ENCODE peak calls at places on chromosomes 12 and 14, in seven cellular contexts. O is caudate nucleus; F is heart right ventricle; E is pancreas; I is mammary epithelial cell; D is CD4-positive, alpha-beta T cell; V is A549. Y is an unnamed sample.
A peak's percentile ranks its signal among the peaks of the same experiment; 100 is the strongest.

GRCh38 chr12:63457857-63458256 is 210.4 kb downstream of the DPY19L2 start:
- DNase-seq in O (no peak), F (no peak), I (no peak), D (no peak), E (no peak), V (no peak), Y (no peak)

GRCh38 chr14:68759017-68759569 is 33.8 kb downstream of the ZFP36L1 start:
- DNase-seq in O (no peak), F (no peak), D (no peak), E (no peak), V (no peak), I (no peak), Y (no peak)

GRCh38 chr14:30389134-30389900 is 169.6 kb upstream of the G2E3 start:
- DNase-seq in E (peak; percentile 78), D (no peak), I (peak; percentile 30), O (no peak), F (peak; percentile 10), V (no peak), Y (no peak)

GRCh38 chr14:33323979-33324378 is 385.3 kb downstream of the NPAS3 start:
- DNase-seq in V (no peak), O (no peak), E (no peak), F (no peak), D (no peak), I (no peak), Y (no peak)

GRCh38 chr12:119158004-119158776 is 20.5 kb upstream of the HSPB8 start:
- DNase-seq in F (peak; percentile 51), I (no peak), V (no peak), O (no peak), E (no peak), D (no peak), Y (no peak)

GRCh38 chr14:99731536-99732435 is 47.7 kb downstream of the CYP46A1 start:
- DNase-seq in I (no peak), E (peak; percentile 50), D (no peak), F (peak; percentile 13), O (no peak), V (no peak), Y (no peak)

GRCh38 chr14:45658917-45659299 is 405.9 kb upstream of the MIS18BP1 start:
- DNase-seq in E (no peak), I (no peak), V (no peak), D (no peak), F (no peak), O (no peak), Y (no peak)

GRCh38 chr12:131363841-131364425 is 347.0 kb upstream of the SFSWAP start:
- DNase-seq in I (no peak), E (no peak), V (no peak), D (no peak), F (no peak), O (no peak), Y (no peak)

GRCh38 chr12:110743571-110744093 is 941 bp upstream of the PPP1CC start:
- DNase-seq in I (peak; percentile 48), V (no peak), D (no peak), F (peak; percentile 22), O (peak; percentile 23), E (peak; percentile 41), Y (no peak)

GRCh38 chr12:48961801-48962200 is 4.5 kb upstream of the ARF3 start:
- DNase-seq in F (no peak), E (no peak), V (no peak), O (no peak), D (no peak), I (peak; percentile 22), Y (no peak)

GRCh38 chr12:91381309-91381804 is 198.7 kb upstream of the DCN start:
- DNase-seq in D (no peak), V (no peak), O (peak; percentile 39), F (peak; percentile 69), E (peak; percentile 32), I (peak; percentile 81), Y (no peak)

GRCh38 chr12:123614110-123614509 is 12.2 kb downstream of the DDX55 start:
- DNase-seq in I (no peak), F (no peak), O (no peak), E (no peak), D (no peak), V (no peak), Y (no peak)

GRCh38 chr14:31968107-31968810 is 108.8 kb upstream of the ARHGAP5 start:
- DNase-seq in V (no peak), O (no peak), E (no peak), D (no peak), F (no peak), I (peak; percentile 88), Y (no peak)

GRCh38 chr12:101933866-101934514 is 56.6 kb downstream of the DRAM1 start:
- DNase-seq in V (no peak), D (no peak), O (no peak), I (no peak), E (no peak), F (no peak), Y (no peak)

GRCh38 chr14:39432619-39433451 is 602 bp upstream of the FBXO33 start:
- DNase-seq in F (peak; percentile 91), O (no peak), E (peak; percentile 96), V (peak; percentile 80), D (peak; percentile 59), I (peak; percentile 90), Y (no peak)

DNA sequence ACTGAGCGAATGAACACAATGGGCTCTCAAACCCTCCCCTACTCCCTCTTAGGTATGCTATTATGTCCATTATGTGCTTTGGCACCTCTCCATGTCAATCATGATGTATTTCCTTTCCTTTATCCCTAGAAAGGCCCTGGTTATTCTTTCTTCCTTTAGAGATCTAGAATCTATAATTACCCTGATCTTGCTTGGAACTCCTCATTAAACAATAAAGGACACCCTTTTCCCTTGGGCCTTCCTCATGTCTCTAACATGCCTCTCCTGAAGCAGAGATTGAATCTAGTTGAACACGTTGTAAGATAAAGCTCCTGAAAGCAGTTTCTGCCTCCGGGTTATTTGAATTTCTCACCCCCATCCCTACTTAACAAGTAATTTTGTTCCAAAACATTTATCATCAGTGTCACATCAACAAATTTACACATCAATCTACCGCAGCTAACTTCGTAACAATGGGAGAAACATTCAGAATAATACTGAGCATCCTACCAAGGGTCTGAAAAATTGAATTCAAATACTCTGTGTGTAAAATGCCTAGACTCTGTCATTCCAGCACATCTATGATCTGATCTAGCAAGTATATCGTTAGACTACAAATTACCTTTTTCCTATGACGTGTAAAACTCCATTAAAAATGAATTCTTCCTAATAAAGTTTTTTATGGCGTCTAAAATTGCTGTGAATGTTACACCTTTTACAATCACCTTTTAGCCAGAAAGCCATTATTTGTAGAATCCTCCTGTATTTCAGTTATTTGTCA is 5.4 kb downstream of the USP44 start:
- DNase-seq in F (no peak), E (no peak), I (no peak), D (no peak), V (no peak), O (no peak), Y (no peak)
- H3K27ac ChIP-seq in F (no peak overlapping the region), E (no peak overlapping the region), I (no peak overlapping the region), D (no peak overlapping the region), V (no peak overlapping the region), O (no peak overlapping the region), Y (no peak overlapping the region)

DNA sequence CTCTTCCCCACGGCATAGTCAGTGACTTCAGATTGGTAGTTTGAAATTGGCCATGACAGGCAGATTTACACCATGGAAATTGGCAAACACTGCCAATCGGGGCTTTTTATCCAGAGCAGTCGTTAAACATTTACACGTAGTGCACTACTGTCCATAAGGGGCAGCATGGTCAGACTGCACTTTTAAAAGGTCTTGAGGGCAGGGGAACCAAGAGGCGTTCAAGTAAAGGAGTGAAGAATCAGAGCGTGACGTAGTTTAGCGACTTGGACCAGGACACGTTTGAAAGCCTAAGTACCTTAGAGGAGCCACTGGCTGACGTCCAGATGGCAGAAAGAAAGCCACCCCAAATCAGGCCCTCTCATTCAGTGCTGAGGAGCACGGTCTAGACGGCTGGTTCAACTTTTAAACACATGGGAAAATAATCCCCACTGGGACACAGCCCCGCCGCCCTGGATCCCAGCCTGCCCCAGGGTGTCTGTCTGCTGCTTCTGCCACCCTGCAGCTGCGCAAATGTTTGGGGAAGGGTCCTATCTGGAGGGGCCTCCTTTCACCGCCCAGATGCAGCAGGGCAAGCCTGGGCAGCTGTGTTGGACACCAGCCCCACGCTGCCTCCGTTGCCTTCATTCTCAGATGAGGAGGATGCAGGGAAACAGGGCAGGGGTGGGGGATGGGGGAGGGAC is 52.5 kb upstream of the PPP2R5C start:
- DNase-seq in I (no peak), F (no peak), V (no peak), D (no peak), E (no peak), O (no peak), Y (no peak)
- H3K27ac ChIP-seq in I (no peak overlapping the region), F (no peak overlapping the region), V (no peak overlapping the region), D (no peak overlapping the region), E (no peak overlapping the region), O (no peak overlapping the region), Y (no peak overlapping the region)

DNA sequence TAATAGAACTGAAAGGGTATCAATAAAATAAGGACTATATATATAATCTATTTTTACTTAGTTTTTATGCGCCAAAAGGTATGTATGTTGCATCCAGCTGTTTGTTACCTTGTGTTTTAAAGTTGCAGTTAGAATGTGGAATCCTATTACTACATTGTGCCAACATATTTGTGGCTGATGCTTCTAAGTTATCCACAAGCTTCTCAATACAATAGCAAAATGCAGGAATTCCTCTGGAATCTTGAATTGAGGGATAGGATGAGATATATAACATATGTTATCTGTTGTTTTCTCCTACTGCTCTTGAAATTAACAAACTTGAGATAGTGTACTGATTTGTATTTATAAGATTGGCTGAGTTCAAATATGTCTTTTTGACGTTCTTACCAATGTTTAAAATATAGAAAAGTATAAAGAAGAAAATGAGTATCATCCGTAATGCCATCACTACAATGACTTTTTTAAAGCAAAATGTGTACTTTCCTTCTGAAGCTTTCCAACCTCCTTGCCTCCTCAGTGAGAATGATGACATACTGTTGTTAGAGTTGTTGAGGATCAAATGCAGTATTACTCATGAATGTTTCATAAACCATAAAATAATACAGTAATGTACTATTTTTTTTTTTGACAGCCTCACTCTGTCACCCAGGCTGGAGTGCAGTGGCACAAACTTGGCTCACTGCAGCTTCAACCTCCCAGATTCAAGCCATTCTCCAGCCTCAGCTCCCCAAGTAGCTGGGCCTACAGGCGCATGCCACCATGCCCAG is 6.6 kb downstream of the RAP1B start:
- DNase-seq in V (no peak), D (no peak), F (no peak), O (no peak), I (peak; percentile 67), E (no peak), Y (no peak)
- H3K27ac ChIP-seq in V (no peak overlapping the region), D (no peak overlapping the region), F (no peak overlapping the region), O (no peak overlapping the region), I (peak overlapping the region; percentile 65), E (no peak overlapping the region), Y (no peak overlapping the region)

DNA sequence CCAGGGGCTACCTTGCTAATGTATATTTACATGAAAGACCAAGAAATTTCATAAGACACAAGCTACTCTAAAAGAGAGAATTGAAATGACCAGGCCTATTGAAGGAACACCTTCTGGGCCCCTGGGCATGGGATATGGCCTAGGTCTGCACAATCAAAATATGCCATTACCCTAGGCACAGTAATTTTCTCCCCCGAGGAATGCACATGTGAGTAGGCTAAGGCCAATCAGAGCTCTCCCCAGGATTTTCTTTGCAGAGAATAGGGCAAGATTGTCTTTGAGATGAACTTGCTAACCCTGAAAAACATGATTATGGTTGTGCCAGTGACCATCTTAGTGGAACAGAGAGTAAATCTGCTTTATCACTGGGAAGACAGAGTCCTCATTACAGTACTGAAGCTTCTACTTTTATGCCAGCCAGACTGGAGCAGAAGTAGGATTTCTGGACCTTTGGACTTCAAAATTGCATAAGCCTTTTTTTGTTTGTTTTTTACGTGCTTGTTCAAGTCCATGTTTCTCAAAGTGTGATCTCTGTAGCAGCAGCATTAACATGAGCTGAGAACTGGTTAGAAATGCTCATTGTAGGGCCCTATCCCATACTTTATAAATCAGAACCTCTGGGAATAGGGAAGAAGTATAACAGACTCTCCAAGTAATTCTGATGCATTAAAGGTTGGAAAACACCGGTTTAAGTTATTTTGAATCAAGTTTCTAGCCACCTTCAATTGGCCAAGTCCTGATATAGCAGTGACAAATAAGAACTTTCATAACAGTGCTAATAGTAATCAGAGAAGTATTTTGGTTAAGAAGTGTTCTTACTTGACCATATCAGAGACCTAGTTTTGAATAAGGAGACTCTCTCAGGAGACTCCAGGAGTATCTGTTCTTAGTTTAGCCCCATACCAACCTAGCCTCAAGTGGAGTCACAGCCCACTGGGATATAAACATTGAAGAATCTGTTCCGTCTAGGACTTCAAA is 112.9 kb downstream of the LMO3 start:
- DNase-seq in D (no peak), V (no peak), O (no peak), E (no peak), I (no peak), F (no peak), Y (no peak)
- H3K27ac ChIP-seq in D (no peak overlapping the region), V (peak overlapping the region; percentile 42), O (no peak overlapping the region), E (no peak overlapping the region), I (no peak overlapping the region), F (no peak overlapping the region), Y (no peak overlapping the region)